ENCODE peak calls at places on chromosomes 12 and 14, in eight cellular contexts. C is H7; W is H4; H is stimulated activated naive CD8-positive, alpha-beta T cell treated with anti-CD3 and anti-CD28 coated beads, Interleukin-15, Interleukin-2, amounts not matched to agents 100 U/mL and 50 U/mL, for 24 hours; K is left cardiac atrium; N is AG04449; J is T-cell; V is iPS DF 6.9. E is an unnamed sample.

GRCh38 chr12:47397664-47398281 is 308.1 kb downstream of the RPAP3 start:
- DNase-seq in C (peak; percentile 27), W (peak; percentile 84), H (peak; percentile 34), K (no peak), N (no peak), J (no peak), V (no peak), E (peak; percentile 21)

GRCh38 chr12:54526800-54527630 is 22.4 kb upstream of the PDE1B start:
- DNase-seq in C (peak; percentile 61), W (peak; percentile 27), H (peak; percentile 61), K (no peak), N (no peak), J (peak; percentile 21), V (peak; percentile 94), E (peak; percentile 35)

GRCh38 chr12:104761091-104761490 is 197.0 kb downstream of the SLC41A2 start:
- DNase-seq in C (peak; percentile 52), W (no peak), H (no peak), K (no peak), N (no peak), J (no peak), V (no peak), E (no peak)

GRCh38 chr12:112909693-112910092 is 2.9 kb downstream of the OAS1 start:
- DNase-seq in C (no peak), W (no peak), H (no peak), K (no peak), N (no peak), J (no peak), V (no peak), E (no peak)

GRCh38 chr14:92471919-92472318 is 41.7 kb upstream of the RIN3 start:
- DNase-seq in C (peak; percentile 81), W (peak; percentile 50), H (no peak), K (no peak), N (peak; percentile 47), J (no peak), V (peak; percentile 45), E (no peak)

GRCh38 chr14:104973215-104974145 is 4.7 kb downstream of the AHNAK2 start:
- DNase-seq in C (no peak), W (peak; percentile 96), H (no peak), K (peak; percentile 93), N (peak; percentile 67), J (no peak), V (no peak), E (no peak)

GRCh38 chr14:89136587-89136986 is 280.4 kb downstream of the FOXN3 start:
- DNase-seq in C (no peak), W (no peak), H (no peak), K (no peak), N (no peak), J (no peak), V (no peak), E (no peak)

GRCh38 chr12:99339663-99340062 is 307.9 kb upstream of the GARIN6 start:
- DNase-seq in C (no peak), W (no peak), H (no peak), K (no peak), N (no peak), J (no peak), V (no peak), E (no peak)

GRCh38 chr12:108773798-108774788 is 42.8 kb upstream of the CORO1C start:
- DNase-seq in C (no peak), W (peak; percentile 31), H (no peak), K (peak; percentile 91), N (no peak), J (no peak), V (no peak), E (peak; percentile 33)

GRCh38 chr12:132686831-132687210 is 321 bp downstream of the POLE start:
- DNase-seq in C (no peak), W (no peak), H (peak; percentile 47), K (peak; percentile 42), N (no peak), J (no peak), V (no peak), E (no peak)

GRCh38 chr12:1281683-1282366 is 290.8 kb downstream of the ERC1 start:
- DNase-seq in C (no peak), W (peak; percentile 56), H (no peak), K (no peak), N (peak; percentile 46), J (no peak), V (no peak), E (no peak)

GRCh38 chr12:52280796-52281560 is 6.5 kb downstream of the KRT86 start:
- DNase-seq in C (no peak), W (peak; percentile 93), H (no peak), K (peak; percentile 56), N (peak; percentile 96), J (no peak), V (no peak), E (no peak)

GRCh38 chr14:94058128-94058673 is 22.8 kb downstream of the DDX24 start:
- DNase-seq in C (no peak), W (no peak), H (no peak), K (no peak), N (no peak), J (no peak), V (no peak), E (no peak)

GRCh38 chr12:42641231-42641630 is 51.7 kb upstream of the PRICKLE1 start:
- DNase-seq in C (no peak), W (no peak), H (no peak), K (no peak), N (no peak), J (no peak), V (no peak), E (no peak)

GRCh38 chr12:55829967-55830600 is 697 bp upstream of the DNAJC14 start:
- DNase-seq in C (peak; percentile 82), W (no peak), H (peak; percentile 40), K (peak; percentile 66), N (no peak), J (peak; percentile 35), V (no peak), E (no peak)

GRCh38 chr12:47226199-47226598 is 146.4 kb upstream of the AMIGO2 start:
- DNase-seq in C (no peak), W (no peak), H (no peak), K (no peak), N (no peak), J (no peak), V (no peak), E (no peak)

GRCh38 chr12:2239376-2240010 is 186.7 kb downstream of the CACNA1C start:
- DNase-seq in C (peak; percentile 40), W (no peak), H (no peak), K (peak; percentile 56), N (no peak), J (no peak), V (no peak), E (no peak)

GRCh38 chr14:105913221-105913620 is 386.8 kb downstream of the TMEM121 start:
- DNase-seq in C (no peak), W (no peak), H (no peak), K (peak; percentile 9), N (no peak), J (no peak), V (no peak), E (no peak)

GRCh38 chr14:54105406-54105805 is 148.8 kb upstream of the BMP4 start:
- DNase-seq in C (no peak), W (no peak), H (no peak), K (no peak), N (no peak), J (no peak), V (no peak), E (no peak)

GRCh38 chr12:20495997-20496396 is 127.7 kb downstream of the PDE3A start:
- DNase-seq in C (no peak), W (no peak), H (no peak), K (no peak), N (no peak), J (no peak), V (no peak), E (no peak)

GRCh38 chr12:119673634-119674033 is 5.7 kb downstream of the PRKAB1 start:
- DNase-seq in C (no peak), W (no peak), H (no peak), K (peak; percentile 39), N (no peak), J (no peak), V (no peak), E (no peak)

GRCh38 chr14:37594916-37595808 is at the start of the genes FOXA1 and TTC6:
- DNase-seq in C (peak; percentile 89), W (peak; percentile 40), H (no peak), K (peak; percentile 18), N (no peak), J (no peak), V (no peak), E (peak; percentile 67)

GRCh38 chr12:121513464-121514183 is 67.2 kb downstream of the KDM2B start:
- DNase-seq in C (peak; percentile 96), W (no peak), H (peak; percentile 34), K (peak; percentile 42), N (no peak), J (no peak), V (no peak), E (peak; percentile 39)

GRCh38 chr14:63493246-63493645 is 49.9 kb downstream of the PPP2R5E start:
- DNase-seq in C (peak; percentile 22), W (no peak), H (no peak), K (no peak), N (no peak), J (no peak), V (no peak), E (no peak)

GRCh38 chr12:72433298-72433697 is 161.1 kb downstream of the TRHDE start:
- DNase-seq in C (no peak), W (no peak), H (no peak), K (no peak), N (no peak), J (no peak), V (no peak), E (no peak)

GRCh38 chr14:36773136-36773540 is 111.5 kb downstream of the PAX9 start:
- DNase-seq in C (peak; percentile 7), W (peak; percentile 43), H (no peak), K (no peak), N (no peak), J (no peak), V (no peak), E (no peak)

GRCh38 chr14:61033024-61033423 is 52.0 kb downstream of the SLC38A6 start:
- DNase-seq in C (no peak), W (no peak), H (no peak), K (no peak), N (no peak), J (no peak), V (no peak), E (no peak)

E was measured in RPMI8226.